ENCODE peak calls at places on chromosomes 13 and 19, in eight cellular contexts. B is CD8-positive, alpha-beta T cell; Z is A549; L is GM23338; E is HFFc6; J is tibial artery; I is bronchial epithelial cell; F is brain microvascular endothelial cell. V is an unnamed sample.

GRCh38 chr13:25375727-25376358 is 4.1 kb downstream of the ATP8A2 start:
- DNase-seq in Z (peak), J (no peak), L (peak), E (peak), I (peak), B (no peak), F (peak), V (no peak)

GRCh38 chr19:10112037-10112751 is 701 bp downstream of the P2RY11 start:
- DNase-seq in L (no peak), E (no peak), F (no peak), I (no peak), B (peak), Z (peak), J (no peak), V (no peak)

GRCh38 chr13:58907347-58907746 is 1256.4 kb downstream of the DIAPH3 start:
- DNase-seq in F (no peak), B (no peak), L (no peak), I (no peak), Z (no peak), J (no peak), E (no peak), V (no peak)

GRCh38 chr13:91406619-91407018 is 8.2 kb downstream of the GPC5 start:
- DNase-seq in E (peak), I (peak), F (peak), Z (peak), L (peak), B (peak), J (no peak), V (no peak)

GRCh38 chr19:32287811-32288227 is 57.6 kb upstream of the ZNF507 start:
- DNase-seq in J (peak), L (peak), B (no peak), F (peak), Z (peak), I (peak), E (peak), V (no peak)

GRCh38 chr13:41915096-41915495 is 45.8 kb downstream of the VWA8 start:
- DNase-seq in B (no peak), L (no peak), Z (no peak), I (peak), E (no peak), J (no peak), F (no peak), V (no peak)

GRCh38 chr19:4264812-4265211 is 14.3 kb upstream of the SHD start:
- DNase-seq in E (no peak), J (no peak), I (no peak), F (no peak), Z (no peak), L (no peak), B (no peak), V (no peak)

GRCh38 chr19:18109731-18110671 is 12.4 kb downstream of the MAST3 start:
- DNase-seq in B (no peak), J (peak), Z (no peak), I (no peak), L (peak), F (no peak), E (no peak), V (no peak)

GRCh38 chr19:7920520-7921301 is 573 bp downstream of the SNAPC2 start:
- DNase-seq in B (peak), I (peak), J (peak), L (peak), E (peak), F (peak), Z (peak), V (peak)

GRCh38 chr19:40907968-40908735 is 26.1 kb upstream of the CYP2A7 start:
- DNase-seq in E (no peak), J (no peak), F (no peak), B (peak), I (no peak), L (peak), Z (no peak), V (no peak)

GRCh38 chr13:66586489-66586888 is 643.6 kb downstream of the PCDH9 start:
- DNase-seq in L (no peak), E (no peak), Z (no peak), I (peak), B (no peak), F (no peak), J (no peak), V (no peak)

GRCh38 chr13:113405481-113406300 is 41.8 kb upstream of the GRTP1 start:
- DNase-seq in E (no peak), B (no peak), Z (no peak), L (no peak), I (no peak), F (no peak), J (peak), V (no peak)
- TF ChIP-seq CTCF in E (no peak), B (no peak), Z (no peak), L (peak), I (no peak), F (no peak), J (no peak), V (no peak)

GRCh38 chr19:1585243-1585580 is 7.5 kb downstream of the MBD3 start:
- DNase-seq in I (no peak), B (no peak), E (no peak), F (no peak), L (no peak), J (no peak), Z (no peak), V (no peak)
- TF ChIP-seq CTCF in I (no peak), B (no peak), E (no peak), F (no peak), L (no peak), J (no peak), Z (no peak), V (no peak)

DNA sequence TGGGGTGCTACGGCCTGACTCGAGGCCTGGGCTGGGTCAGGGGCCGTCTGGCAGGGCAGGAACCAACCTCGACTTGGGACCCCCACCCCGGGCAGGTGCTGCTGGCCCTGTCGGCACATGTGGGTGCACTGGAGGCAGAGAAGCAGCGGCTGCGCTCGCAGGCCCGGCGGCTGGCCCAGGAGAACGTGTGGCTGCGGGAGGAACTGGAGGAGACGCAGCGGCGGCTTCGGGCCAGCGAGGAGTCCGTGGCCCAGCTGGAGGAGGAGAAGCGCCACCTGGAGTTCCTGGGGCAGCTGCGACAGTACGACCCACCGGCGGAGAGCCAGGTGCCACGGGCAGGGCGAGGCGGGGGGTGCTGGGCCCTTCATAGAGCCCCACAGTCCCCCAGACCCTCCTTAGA is 5.9 kb downstream of the KLC3 start:
- DNase-seq in J (no peak), I (no peak), E (no peak), Z (no peak), B (no peak), F (no peak), L (peak), V (no peak)
- TF ChIP-seq CTCF in J (no peak), I (no peak), E (no peak), Z (no peak), B (no peak), F (peak), L (peak), V (no peak)

GRCh38 chr19:45569619-45570421 is 14.8 kb downstream of the OPA3 start:
- DNase-seq in J (no peak), I (no peak), E (no peak), F (no peak), B (peak), Z (peak), L (peak), V (no peak)
- TF ChIP-seq CTCF in J (peak), I (peak), E (peak), F (peak), B (peak), Z (peak), L (peak), V (peak)

GRCh38 chr13:45607931-45608330 is 7.6 kb downstream of the ERICH6B start:
- DNase-seq in I (no peak), J (no peak), Z (no peak), B (no peak), F (no peak), L (no peak), E (no peak), V (no peak)
- TF ChIP-seq CTCF in I (no peak), J (no peak), Z (no peak), B (no peak), F (no peak), L (no peak), E (no peak), V (no peak)

GRCh38 chr19:50255115-50255514 is 51.7 kb downstream of the MYH14 start:
- DNase-seq in B (no peak), L (peak), J (no peak), I (no peak), Z (no peak), E (no peak), F (no peak), V (no peak)
- TF ChIP-seq CTCF in B (no peak), L (peak), J (no peak), I (no peak), Z (no peak), E (peak), F (no peak), V (no peak)

V was measured in osteocyte.